ENCODE peak calls at places on chromosomes 7 and 10, in ten cellular contexts. D is Panc1; V is heart left ventricle; S is AG09309; U is upper lobe of right lung; P is activated CD4-positive, alpha-beta T cell treated with anti-CD3 and anti-CD28 coated beads, Interleukin-2, amount 50 U/mL, for 1 hour; X is K562; N is stimulated activated CD8-positive, alpha-beta memory T cell treated with anti-CD3 and anti-CD28 coated beads, Interleukin-12 subunit alpha, Interleukin-12 subunit beta, amount 100 ng/mL, for 1 hour; O is NCI-H1105 treated with DMSO at 0.1 percent for 48 hours; R is hepatocyte. E is an unnamed sample.
A peak's percentile ranks its signal among the peaks of the same experiment; 100 is the strongest.

GRCh38 chr7:128855559-128855958 is 7.1 kb upstream of the ATP6V1F start:
- DNase-seq in D (no peak), V (no peak), S (no peak), U (no peak), P (no peak), X (no peak), N (no peak), O (no peak), R (no peak), E (no peak)

GRCh38 chr7:20328692-20329091 is 2.0 kb upstream of the ITGB8 start:
- DNase-seq in D (no peak), V (no peak), S (no peak), U (no peak), P (no peak), X (no peak), N (no peak), O (no peak), R (no peak), E (no peak)

GRCh38 chr7:151274376-151274760 is 25.9 kb upstream of the SMARCD3 start:
- DNase-seq in D (no peak), V (no peak), S (no peak), U (no peak), P (no peak), X (no peak), N (no peak), O (no peak), R (no peak), E (no peak)

GRCh38 chr7:8070451-8071180 is 102.0 kb downstream of the GLCCI1 start:
- DNase-seq in D (no peak), V (no peak), S (no peak), U (no peak), P (no peak), X (no peak), N (no peak), O (no peak), R (no peak), E (no peak)

GRCh38 chr10:10804998-10805737 is 212.5 kb upstream of the CELF2 start:
- DNase-seq in D (no peak), V (no peak), S (peak; percentile 80), U (no peak), P (no peak), X (no peak), N (no peak), O (no peak), R (peak; percentile 41), E (peak; percentile 93)

GRCh38 chr7:50858528-50859245 is 76.0 kb upstream of the GRB10 start:
- DNase-seq in D (no peak), V (no peak), S (no peak), U (no peak), P (no peak), X (no peak), N (no peak), O (no peak), R (no peak), E (no peak)

GRCh38 chr7:155071916-155072315 is 1.8 kb downstream of the HTR5A start:
- DNase-seq in D (no peak), V (no peak), S (no peak), U (no peak), P (no peak), X (no peak), N (no peak), O (no peak), R (no peak), E (no peak)

GRCh38 chr10:75347211-75347610 is 54.4 kb downstream of the ZNF503 start:
- DNase-seq in D (no peak), V (no peak), S (no peak), U (no peak), P (no peak), X (no peak), N (no peak), O (no peak), R (no peak), E (no peak)

GRCh38 chr10:77456414-77456813 is 181.2 kb downstream of the KCNMA1 start:
- DNase-seq in D (no peak), V (no peak), S (no peak), U (no peak), P (no peak), X (no peak), N (no peak), O (no peak), R (no peak), E (no peak)

GRCh38 chr10:2633630-2634029 is 433.7 kb upstream of the PFKP start:
- DNase-seq in D (no peak), V (no peak), S (no peak), U (no peak), P (no peak), X (no peak), N (no peak), O (no peak), R (no peak), E (no peak)

GRCh38 chr10:31912289-31912688 is 16.3 kb downstream of the ARHGAP12 start:
- DNase-seq in D (no peak), V (no peak), S (no peak), U (no peak), P (no peak), X (peak; percentile 48), N (no peak), O (no peak), R (peak; percentile 11), E (no peak)

GRCh38 chr7:50653116-50653854 is 88.1 kb upstream of the DDC start:
- DNase-seq in D (no peak), V (no peak), S (no peak), U (no peak), P (no peak), X (no peak), N (no peak), O (no peak), R (peak; percentile 71), E (peak; percentile 86)

GRCh38 chr7:67738958-67739357 is 742.3 kb downstream of the TYW1 start:
- DNase-seq in D (no peak), V (no peak), S (no peak), U (no peak), P (no peak), X (no peak), N (no peak), O (no peak), R (peak; percentile 65), E (peak; percentile 2)

GRCh38 chr7:135977742-135978066 is 545 bp upstream of the MTPN start:
- DNase-seq in D (no peak), V (no peak), S (no peak), U (no peak), P (no peak), X (no peak), N (no peak), O (no peak), R (no peak), E (no peak)

GRCh38 chr7:114530074-114530611 is 115.5 kb downstream of the FOXP2 start:
- DNase-seq in D (no peak), V (no peak), S (no peak), U (no peak), P (no peak), X (no peak), N (no peak), O (peak; percentile 81), R (peak; percentile 3), E (no peak)

GRCh38 chr10:110007171-110007700 is 548 bp upstream of the ADD3 start:
- DNase-seq in D (no peak), V (peak; percentile 82), S (no peak), U (no peak), P (no peak), X (peak; percentile 71), N (no peak), O (no peak), R (no peak), E (no peak)

GRCh38 chr10:96025566-96025965 is 17.8 kb upstream of the CCNJ start:
- DNase-seq in D (no peak), V (no peak), S (no peak), U (no peak), P (no peak), X (peak; percentile 59), N (no peak), O (no peak), R (peak; percentile 37), E (no peak)

GRCh38 chr10:3805791-3806381 is 20.9 kb upstream of the KLF6 start:
- DNase-seq in D (no peak), V (no peak), S (no peak), U (no peak), P (peak; percentile 52), X (peak; percentile 79), N (no peak), O (peak; percentile 19), R (peak; percentile 40), E (peak; percentile 95)

GRCh38 chr7:117085769-117086463 is 132.6 kb downstream of the ST7 start:
- DNase-seq in D (no peak), V (no peak), S (no peak), U (no peak), P (no peak), X (peak; percentile 21), N (no peak), O (no peak), R (no peak), E (no peak)

GRCh38 chr7:84100866-84101265 is 93.7 kb downstream of the SEMA3A start:
- DNase-seq in D (no peak), V (no peak), S (no peak), U (no peak), P (no peak), X (no peak), N (no peak), O (no peak), R (peak; percentile 10), E (peak; percentile 52)

GRCh38 chr10:6108631-6109443 is 20.0 kb downstream of the RBM17 start:
- DNase-seq in D (peak; percentile 20), V (no peak), S (no peak), U (no peak), P (peak; percentile 13), X (peak; percentile 51), N (no peak), O (peak; percentile 19), R (peak; percentile 58), E (no peak)

GRCh38 chr10:129852829-129853228 is 111.2 kb downstream of the EBF3 start:
- DNase-seq in D (no peak), V (no peak), S (no peak), U (no peak), P (no peak), X (no peak), N (no peak), O (peak; percentile 44), R (no peak), E (no peak)

GRCh38 chr7:57414852-57415251 is 35.1 kb upstream of the ZNF716 start:
- DNase-seq in D (no peak), V (no peak), S (no peak), U (no peak), P (no peak), X (no peak), N (no peak), O (no peak), R (no peak), E (no peak)

GRCh38 chr10:96740579-96741281 is 20.4 kb upstream of the PIK3AP1 start:
- DNase-seq in D (no peak), V (peak; percentile 84), S (no peak), U (peak; percentile 85), P (no peak), X (no peak), N (no peak), O (no peak), R (no peak), E (no peak)

GRCh38 chr7:112129655-112130323 is 76.4 kb downstream of the DOCK4 start:
- DNase-seq in D (no peak), V (peak; percentile 51), S (no peak), U (no peak), P (no peak), X (no peak), N (no peak), O (peak; percentile 42), R (no peak), E (no peak)

GRCh38 chr10:24453973-24454372 is 245.0 kb downstream of the KIAA1217 start:
- DNase-seq in D (no peak), V (no peak), S (no peak), U (no peak), P (no peak), X (no peak), N (no peak), O (no peak), R (no peak), E (no peak)

GRCh38 chr7:1663243-1663642 is 6.8 kb upstream of the ELFN1 start:
- DNase-seq in D (no peak), V (peak; percentile 42), S (no peak), U (peak; percentile 47), P (no peak), X (no peak), N (no peak), O (no peak), R (no peak), E (no peak)

GRCh38 chr7:62361-63116 is 129.8 kb upstream of the FAM20C start:
- DNase-seq in D (no peak), V (no peak), S (no peak), U (peak; percentile 44), P (no peak), X (no peak), N (no peak), O (no peak), R (no peak), E (no peak)

E was measured in skeletal muscle cell.